ENCODE peak calls at places on chromosomes 5 and 9, in ten cellular contexts. D is posterior cingulate gyrus; U is T-cell; C is tibial artery; H is activated T-cell treated with anti-CD3 and anti-CD28 coated beads for 1 hour; J is astrocyte; L is H4; X is GDM1; E is stimulated activated CD4-positive, alpha-beta T cell treated with anti-CD3 and anti-CD28 coated beads, Interleukin-12 subunit alpha, Interleukin-12 subunit beta, amount 100 ng/mL, for 4 hours; A is NB4. Y is an unnamed sample.
A peak's percentile ranks its signal among the peaks of the same experiment; 100 is the strongest.

GRCh38 chr5:165094782-165095181 is 1589.4 kb downstream of the MAT2B start:
- DNase-seq in D (no peak), U (no peak), C (no peak), H (no peak), J (no peak), L (no peak), X (no peak), E (no peak), A (no peak), Y (no peak)

GRCh38 chr9:106859957-106860715 is 2.8 kb upstream of the ZNF462 start:
- DNase-seq in D (peak; percentile 17), U (no peak), C (no peak), H (no peak), J (peak; percentile 12), L (peak; percentile 6), X (no peak), E (no peak), A (no peak), Y (no peak)

GRCh38 chr9:134778841-134779411 is 101.7 kb upstream of the FCN2 start:
- DNase-seq in D (peak; percentile 49), U (no peak), C (peak; percentile 57), H (no peak), J (peak; percentile 60), L (peak; percentile 68), X (no peak), E (no peak), A (peak; percentile 57), Y (no peak)

GRCh38 chr5:153900703-153901395 is 137.9 kb downstream of the FAM114A2 start:
- DNase-seq in D (no peak), U (no peak), C (peak; percentile 39), H (no peak), J (peak; percentile 84), L (no peak), X (no peak), E (no peak), A (no peak), Y (no peak)

GRCh38 chr9:135450956-135451355 is 28.6 kb upstream of the PPP1R26 start:
- DNase-seq in D (no peak), U (no peak), C (no peak), H (no peak), J (no peak), L (no peak), X (no peak), E (no peak), A (no peak), Y (no peak)

GRCh38 chr5:96683810-96684209 is 21.6 kb downstream of the CAST start:
- DNase-seq in D (no peak), U (no peak), C (no peak), H (no peak), J (no peak), L (no peak), X (no peak), E (no peak), A (no peak), Y (no peak)

GRCh38 chr5:69129413-69129812 is 35.6 kb downstream of the SLC30A5 start:
- DNase-seq in D (no peak), U (no peak), C (no peak), H (no peak), J (peak; percentile 68), L (no peak), X (no peak), E (no peak), A (no peak), Y (no peak)

GRCh38 chr9:132591751-132592314 is 9.4 kb downstream of the BARHL1 start:
- DNase-seq in D (no peak), U (no peak), C (no peak), H (no peak), J (no peak), L (no peak), X (no peak), E (no peak), A (no peak), Y (no peak)

GRCh38 chr9:117008461-117008860 is 321.4 kb downstream of the TRIM32 start:
- DNase-seq in D (no peak), U (no peak), C (no peak), H (no peak), J (no peak), L (no peak), X (no peak), E (no peak), A (no peak), Y (no peak)

GRCh38 chr5:43680286-43680685 is 77.3 kb downstream of the NNT start:
- DNase-seq in D (no peak), U (no peak), C (no peak), H (no peak), J (no peak), L (no peak), X (no peak), E (no peak), A (no peak), Y (no peak)

GRCh38 chr5:59798862-59799667 is 94.5 kb downstream of the PDE4D start:
- DNase-seq in D (no peak), U (no peak), C (no peak), H (no peak), J (peak; percentile 34), L (peak; percentile 61), X (no peak), E (no peak), A (no peak), Y (no peak)

GRCh38 chr9:129671065-129671464 is 5.6 kb downstream of the PRRX2 start:
- DNase-seq in D (no peak), U (no peak), C (no peak), H (no peak), J (no peak), L (no peak), X (no peak), E (no peak), A (no peak), Y (no peak)

GRCh38 chr9:16475996-16476395 is 394.5 kb downstream of the BNC2 start:
- DNase-seq in D (no peak), U (no peak), C (no peak), H (no peak), J (no peak), L (no peak), X (no peak), E (no peak), A (no peak), Y (no peak)

GRCh38 chr5:177389368-177390169 is 5.3 kb downstream of the SLC34A1 start:
- DNase-seq in D (no peak), U (peak; percentile 32), C (no peak), H (no peak), J (peak; percentile 92), L (peak; percentile 83), X (no peak), E (no peak), A (peak; percentile 50), Y (peak; percentile 64)

GRCh38 chr5:98064118-98064517 is 709.3 kb upstream of the RGMB start:
- DNase-seq in D (peak; percentile 31), U (no peak), C (no peak), H (no peak), J (no peak), L (no peak), X (no peak), E (no peak), A (no peak), Y (no peak)

GRCh38 chr5:116303340-116303739 is 218.5 kb downstream of the COMMD10 start:
- DNase-seq in D (no peak), U (no peak), C (no peak), H (no peak), J (no peak), L (no peak), X (no peak), E (no peak), A (no peak), Y (no peak)

GRCh38 chr5:164097747-164098146 is 592.3 kb downstream of the MAT2B start:
- DNase-seq in D (no peak), U (no peak), C (no peak), H (no peak), J (peak; percentile 82), L (no peak), X (no peak), E (no peak), A (no peak), Y (no peak)

GRCh38 chr5:92364986-92365550 is 982.0 kb upstream of the ARRDC3 start:
- DNase-seq in D (no peak), U (no peak), C (no peak), H (no peak), J (peak; percentile 91), L (peak; percentile 57), X (no peak), E (no peak), A (no peak), Y (no peak)

GRCh38 chr9:70480405-70480980 is 66.0 kb upstream of the KLF9 start:
- DNase-seq in D (peak; percentile 80), U (no peak), C (peak; percentile 94), H (no peak), J (peak; percentile 59), L (no peak), X (no peak), E (no peak), A (no peak), Y (peak; percentile 91)

GRCh38 chr5:136285501-136285900 is 79.8 kb downstream of the TRPC7 start:
- DNase-seq in D (no peak), U (no peak), C (no peak), H (no peak), J (no peak), L (no peak), X (no peak), E (no peak), A (peak; percentile 8), Y (no peak)

GRCh38 chr5:59829389-59829788 is 64.1 kb downstream of the PDE4D start:
- DNase-seq in D (no peak), U (no peak), C (no peak), H (no peak), J (peak; percentile 94), L (peak; percentile 93), X (no peak), E (no peak), A (no peak), Y (no peak)

GRCh38 chr9:19409406-19410194 is 791 bp downstream of the ACER2 start:
- DNase-seq in D (no peak), U (no peak), C (peak; percentile 43), H (no peak), J (no peak), L (no peak), X (no peak), E (no peak), A (peak; percentile 73), Y (no peak)

GRCh38 chr5:5531371-5531770 is 108.9 kb downstream of the ICE1 start:
- DNase-seq in D (no peak), U (no peak), C (no peak), H (no peak), J (no peak), L (no peak), X (no peak), E (no peak), A (no peak), Y (no peak)

GRCh38 chr5:71892641-71893340 is 173.7 kb downstream of the CARTPT start:
- DNase-seq in D (no peak), U (no peak), C (no peak), H (no peak), J (no peak), L (no peak), X (no peak), E (no peak), A (no peak), Y (no peak)

GRCh38 chr5:9894571-9895304 is 264.6 kb upstream of the TAS2R1 start:
- DNase-seq in D (no peak), U (no peak), C (no peak), H (no peak), J (no peak), L (no peak), X (no peak), E (no peak), A (no peak), Y (no peak)

GRCh38 chr9:129486496-129487306 is 134.2 kb downstream of the C9orf50 start:
- DNase-seq in D (no peak), U (no peak), C (peak; percentile 97), H (no peak), J (peak; percentile 46), L (no peak), X (no peak), E (no peak), A (no peak), Y (no peak)

GRCh38 chr9:100479820-100480219 is 6.9 kb downstream of the TMEFF1 start:
- DNase-seq in D (no peak), U (no peak), C (no peak), H (no peak), J (no peak), L (no peak), X (no peak), E (no peak), A (no peak), Y (no peak)

GRCh38 chr9:95003694-95004451 is 277.4 kb downstream of the AOPEP start:
- DNase-seq in D (peak; percentile 57), U (no peak), C (peak; percentile 68), H (no peak), J (peak; percentile 52), L (peak; percentile 31), X (peak; percentile 5), E (peak; percentile 10), A (peak; percentile 31), Y (no peak)